ENCODE peak calls at places on chromosomes 7 and 10, in seven cellular contexts. L is body of pancreas, N is hepatocyte, I is AG09309, D is right lobe of liver, V is fibroblast of mammary gland, X is HCT116. O is an unnamed sample.

GRCh38 chr7:57868771-57869483 is 418.9 kb downstream of the ZNF716 start:
- DNase-seq in L (no peak), N (peak), I (no peak), D (peak), V (no peak), X (no peak), O (no peak)

GRCh38 chr10:21069278-21069677 is 172.2 kb upstream of the NEBL start:
- DNase-seq in L (no peak), N (no peak), I (no peak), D (no peak), V (no peak), X (no peak), O (no peak)

GRCh38 chr7:20542594-20542993 is 72.9 kb upstream of the ABCB5 start:
- DNase-seq in L (peak), N (peak), I (no peak), D (no peak), V (peak), X (no peak), O (no peak)

GRCh38 chr7:43570688-43571365 is 12.1 kb upstream of the STK17A start:
- DNase-seq in L (no peak), N (no peak), I (no peak), D (no peak), V (peak), X (no peak), O (no peak)

GRCh38 chr7:8212638-8213037 is 49.3 kb downstream of the ICA1 start:
- DNase-seq in L (no peak), N (no peak), I (no peak), D (peak), V (no peak), X (no peak), O (no peak)

GRCh38 chr10:86247588-86247987 is 119.0 kb downstream of the GRID1 start:
- DNase-seq in L (no peak), N (no peak), I (no peak), D (no peak), V (no peak), X (no peak), O (no peak)

GRCh38 chr10:34647157-34647556 is 167.9 kb downstream of the PARD3 start:
- DNase-seq in L (no peak), N (no peak), I (no peak), D (no peak), V (no peak), X (no peak), O (no peak)

GRCh38 chr10:10722422-10722821 is 295.2 kb upstream of the CELF2 start:
- DNase-seq in L (no peak), N (no peak), I (peak), D (no peak), V (peak), X (no peak), O (peak)

GRCh38 chr10:133117688-133118071 is 30.0 kb downstream of the ADGRA1 start:
- DNase-seq in L (no peak), N (no peak), I (no peak), D (no peak), V (no peak), X (no peak), O (no peak)

GRCh38 chr7:120583835-120584586 is 273.9 kb downstream of the TSPAN12 start:
- DNase-seq in L (no peak), N (no peak), I (no peak), D (no peak), V (peak), X (peak), O (no peak)

GRCh38 chr10:113007821-113008220 is 57.8 kb downstream of the TCF7L2 start:
- DNase-seq in L (no peak), N (no peak), I (no peak), D (no peak), V (no peak), X (no peak), O (no peak)

GRCh38 chr10:43216931-43217562 is 49.8 kb downstream of the RASGEF1A start:
- DNase-seq in L (no peak), N (no peak), I (no peak), D (peak), V (no peak), X (no peak), O (no peak)

GRCh38 chr10:33749042-33749441 is 414.6 kb upstream of the NRP1 start:
- DNase-seq in L (no peak), N (peak), I (no peak), D (no peak), V (no peak), X (no peak), O (no peak)

GRCh38 chr10:117545141-117546019 is 2.8 kb downstream of the EMX2 start:
- DNase-seq in L (no peak), N (no peak), I (no peak), D (no peak), V (no peak), X (no peak), O (no peak)

GRCh38 chr10:100346351-100346764 is 675 bp upstream of the SCD start:
- DNase-seq in L (peak), N (peak), I (no peak), D (peak), V (peak), X (peak), O (peak)

GRCh38 chr7:41582116-41582515 is 120.8 kb downstream of the INHBA start:
- DNase-seq in L (no peak), N (no peak), I (no peak), D (no peak), V (no peak), X (no peak), O (no peak)

GRCh38 chr7:44547536-44548221 is 6.5 kb upstream of the NPC1L1 start:
- DNase-seq in L (no peak), N (no peak), I (no peak), D (no peak), V (no peak), X (no peak), O (no peak)

GRCh38 chr7:128115821-128116723 is 84.8 kb upstream of the LRRC4 start:
- DNase-seq in L (no peak), N (no peak), I (no peak), D (no peak), V (no peak), X (no peak), O (no peak)

GRCh38 chr7:157690058-157690832 is 353.4 kb downstream of the DNAJB6 start:
- DNase-seq in L (no peak), N (no peak), I (no peak), D (no peak), V (peak), X (no peak), O (no peak)
- TF ChIP-seq CTCF in L (no peak), N (no peak), I (no peak), D (no peak), V (no peak), X (no peak), O (no peak)

GRCh38 chr7:108611268-108611667 is 41.6 kb downstream of the DNAJB9 start:
- DNase-seq in L (no peak), N (no peak), I (no peak), D (no peak), V (no peak), X (no peak), O (no peak)

GRCh38 chr7:108609643-108610042 is 40.0 kb downstream of the DNAJB9 start:
- DNase-seq in L (no peak), N (no peak), I (no peak), D (no peak), V (no peak), X (no peak), O (no peak)

GRCh38 chr7:108613949-108614381 is 44.3 kb downstream of the DNAJB9 start:
- DNase-seq in L (peak), N (peak), I (no peak), D (no peak), V (no peak), X (no peak), O (no peak)

GRCh38 chr7:108614903-108615302 is 45.2 kb downstream of the DNAJB9 start:
- DNase-seq in L (no peak), N (no peak), I (no peak), D (no peak), V (no peak), X (no peak), O (no peak)

DNA sequence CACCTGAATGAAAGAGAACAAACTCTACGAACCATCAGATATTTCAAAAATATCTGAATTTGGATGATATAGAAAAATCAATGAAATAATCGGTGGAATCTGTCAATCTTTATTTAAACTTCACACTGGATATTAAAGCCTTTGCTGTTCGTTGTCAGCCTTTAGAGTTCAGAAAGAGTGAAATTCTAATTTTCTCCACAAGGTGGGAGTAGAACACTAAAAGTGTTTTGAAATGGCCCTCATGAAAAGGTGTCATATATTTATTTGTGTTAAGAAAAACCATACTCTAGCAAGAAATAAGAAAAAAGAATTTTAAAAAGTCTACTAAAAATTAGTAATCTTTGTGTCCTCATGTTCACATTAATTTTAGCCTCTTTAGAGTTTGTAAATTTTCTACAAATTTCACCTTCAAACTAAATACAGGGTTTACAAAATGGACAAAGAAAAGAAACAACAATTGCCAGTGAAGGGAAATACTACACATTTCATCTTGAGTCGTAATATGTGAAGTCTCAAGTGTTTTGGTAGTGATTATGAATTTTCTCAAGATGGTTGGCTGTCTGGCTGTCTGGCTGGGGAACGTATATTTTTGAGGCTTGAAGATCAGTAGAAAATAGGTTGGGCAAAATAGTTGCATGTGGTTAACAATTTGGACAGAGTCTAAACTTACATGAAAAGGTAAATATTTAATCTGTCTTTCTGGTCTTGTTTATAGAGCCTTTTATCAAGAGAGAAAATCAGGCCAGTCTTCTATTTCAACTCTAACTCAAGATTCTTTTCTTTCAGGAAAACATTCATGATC is 43.7 kb downstream of the DNAJB9 start:
- DNase-seq in L (no peak), N (peak), I (peak), D (no peak), V (peak), X (peak), O (no peak)
- TF ChIP-seq CTCF in L (peak), N (peak), I (peak), D (peak), V (peak), X (peak), O (peak)

DNA sequence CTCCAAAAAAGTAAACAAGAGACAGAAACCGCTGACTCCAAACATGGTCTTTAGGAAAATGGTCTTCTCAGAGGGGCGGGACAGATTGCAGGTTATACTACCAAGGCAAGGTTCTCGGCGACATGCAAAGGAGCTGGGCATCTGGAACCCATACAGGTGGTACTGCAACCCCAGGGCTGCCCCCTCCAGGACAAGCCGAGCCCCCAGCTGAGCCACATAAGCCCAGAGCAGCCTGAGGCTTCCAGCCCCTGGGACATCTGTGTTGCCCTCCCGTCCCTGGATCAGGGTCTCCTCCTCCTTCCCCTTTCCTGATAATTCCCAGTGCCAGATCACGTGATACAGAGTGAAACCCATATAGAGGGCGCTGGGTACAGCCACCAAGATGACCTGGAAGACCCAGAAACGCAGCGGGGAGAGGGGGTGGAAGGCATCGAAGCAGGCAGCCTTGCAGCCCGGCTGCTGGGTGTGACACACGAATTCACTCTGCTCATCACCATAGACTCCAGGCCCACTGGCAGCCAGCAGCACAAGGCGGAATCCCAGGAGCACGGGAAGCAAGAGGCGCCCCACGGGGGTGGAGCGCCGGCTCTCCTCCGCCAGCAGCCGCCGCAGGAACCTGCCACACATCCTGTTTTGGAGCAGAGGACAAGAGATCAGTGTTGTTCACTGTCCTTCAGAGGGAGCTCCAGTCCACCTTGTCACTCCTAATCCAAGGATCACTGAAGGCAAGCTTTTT is at the start of gene GJC3:
- DNase-seq in L (peak), N (peak), I (no peak), D (peak), V (peak), X (peak), O (no peak)
- TF ChIP-seq CTCF in L (no peak), N (peak), I (peak), D (peak), V (peak), X (peak), O (peak)

DNA sequence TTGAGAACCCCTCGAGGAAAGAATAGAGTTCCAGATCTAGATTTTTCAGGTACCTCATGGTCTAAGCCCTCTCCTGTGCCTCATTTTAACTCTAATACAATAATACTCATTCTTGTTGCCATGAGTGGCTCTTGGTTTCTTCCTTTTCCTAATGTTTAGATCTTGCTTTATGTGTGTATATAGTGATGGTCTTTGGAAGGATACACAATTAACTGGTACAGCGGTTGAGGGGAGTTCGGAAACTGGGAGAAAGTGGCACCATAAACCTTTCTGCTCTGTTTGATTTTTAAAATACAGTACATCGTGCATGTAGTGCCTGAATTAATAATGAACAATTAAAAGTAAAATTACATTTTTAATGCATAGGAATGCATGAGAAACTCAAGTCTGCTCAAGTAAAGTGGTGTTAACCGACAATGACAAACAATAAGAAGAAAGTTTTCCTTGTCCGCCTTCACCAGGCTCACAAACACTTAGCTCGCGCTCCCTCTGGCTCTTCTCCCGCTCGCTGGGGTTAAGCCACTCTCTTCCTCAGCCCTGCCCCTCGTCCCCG is 386 bp upstream of the EIF4EBP2 start:
- DNase-seq in L (no peak), N (no peak), I (no peak), D (no peak), V (no peak), X (no peak), O (no peak)
- TF ChIP-seq CTCF in L (no peak), N (no peak), I (no peak), D (no peak), V (no peak), X (no peak), O (no peak)

DNA sequence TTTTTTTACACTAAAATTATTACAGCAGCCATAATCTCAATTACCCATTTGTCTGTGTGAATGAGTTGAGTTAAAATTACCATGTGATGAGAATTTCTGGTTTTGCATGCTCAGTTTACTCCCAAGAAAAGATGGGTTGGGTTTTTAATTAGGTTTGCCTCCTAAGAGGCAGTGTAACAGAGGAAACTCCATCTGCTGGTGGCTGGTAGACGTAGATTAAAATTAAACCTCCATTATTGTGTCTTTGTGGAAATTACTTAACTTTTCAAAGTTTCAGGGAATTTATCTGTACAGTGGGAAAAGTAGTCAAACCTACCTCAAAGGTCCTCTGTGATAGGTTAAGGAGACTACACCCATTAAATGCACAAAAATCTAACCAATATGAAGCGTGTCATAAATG is 954.2 kb downstream of the PCDH15 start:
- DNase-seq in L (no peak), N (no peak), I (no peak), D (no peak), V (no peak), X (no peak), O (no peak)
- TF ChIP-seq CTCF in L (no peak), N (no peak), I (no peak), D (no peak), V (no peak), X (no peak), O (no peak)

GRCh38 chr7:117402109-117402508 is 25.2 kb downstream of the ASZ1 start:
- DNase-seq in L (peak), N (no peak), I (no peak), D (no peak), V (no peak), X (no peak), O (no peak)

GRCh38 chr7:117401293-117402002 is 25.8 kb downstream of the ASZ1 start:
- DNase-seq in L (no peak), N (no peak), I (no peak), D (no peak), V (no peak), X (no peak), O (no peak)

GRCh38 chr7:117395743-117396142 is 31.6 kb downstream of the ASZ1 start:
- DNase-seq in L (no peak), N (no peak), I (no peak), D (no peak), V (no peak), X (no peak), O (no peak)

GRCh38 chr7:117403737-117404136 is 23.6 kb downstream of the ASZ1 start:
- DNase-seq in L (no peak), N (no peak), I (no peak), D (no peak), V (no peak), X (no peak), O (no peak)

DNA sequence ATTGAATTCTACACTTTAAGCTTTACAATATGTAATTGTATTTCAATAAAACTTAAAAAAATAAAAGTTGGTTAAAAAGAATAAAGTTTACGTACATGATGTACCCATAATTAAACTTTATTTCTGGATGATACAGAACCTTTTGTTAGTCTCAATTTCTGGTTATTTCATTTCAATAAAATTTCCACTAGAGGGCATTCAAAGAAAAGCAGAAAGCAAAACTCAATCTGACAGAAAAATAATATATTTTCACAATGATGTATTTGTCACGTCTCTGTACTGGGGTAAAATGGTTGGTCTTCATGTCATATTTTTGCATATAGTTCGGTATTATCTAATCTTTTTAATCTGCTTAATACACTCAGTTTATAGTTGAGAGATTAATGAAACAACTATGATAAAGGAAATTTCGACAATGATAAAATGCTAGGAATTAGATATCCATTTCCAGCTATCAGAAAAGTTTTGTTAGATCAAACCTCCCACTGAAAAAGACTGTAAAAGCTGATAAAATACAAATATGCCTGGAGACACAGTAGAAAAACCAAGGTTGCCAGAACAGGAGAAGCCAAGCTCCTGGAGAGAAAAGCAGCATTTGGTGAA is 27.4 kb downstream of the ASZ1 start:
- DNase-seq in L (no peak), N (no peak), I (no peak), D (no peak), V (no peak), X (no peak), O (no peak)
- TF ChIP-seq CTCF in L (peak), N (peak), I (peak), D (peak), V (peak), X (peak), O (peak)

GRCh38 chr7:138606251-138606650 is 94.9 kb downstream of the SVOPL start:
- DNase-seq in L (no peak), N (no peak), I (no peak), D (no peak), V (no peak), X (no peak), O (no peak)

GRCh38 chr7:138607216-138608126 is 93.7 kb downstream of the SVOPL start:
- DNase-seq in L (no peak), N (no peak), I (no peak), D (no peak), V (no peak), X (no peak), O (no peak)

GRCh38 chr7:138602456-138602855 is 98.7 kb downstream of the SVOPL start:
- DNase-seq in L (no peak), N (no peak), I (no peak), D (no peak), V (no peak), X (no peak), O (no peak)

GRCh38 chr7:138608292-138608691 is 92.9 kb downstream of the SVOPL start:
- DNase-seq in L (peak), N (no peak), I (no peak), D (no peak), V (peak), X (no peak), O (no peak)

GRCh38 chr7:138603549-138604324 is 97.4 kb downstream of the SVOPL start:
- DNase-seq in L (no peak), N (no peak), I (no peak), D (no peak), V (peak), X (no peak), O (no peak)
- TF ChIP-seq CTCF in L (no peak), N (no peak), I (no peak), D (no peak), V (no peak), X (no peak), O (no peak)

GRCh38 chr7:105141068-105141467 is 127.1 kb downstream of the KMT2E start:
- DNase-seq in L (no peak), N (peak), I (peak), D (no peak), V (peak), X (peak), O (peak)
- TF ChIP-seq CTCF in L (no peak), N (peak), I (peak), D (peak), V (peak), X (peak), O (peak)

GRCh38 chr7:89247207-89247606 is 451.7 kb upstream of the TEX47 start:
- DNase-seq in L (no peak), N (no peak), I (no peak), D (no peak), V (no peak), X (no peak), O (no peak)
- TF ChIP-seq CTCF in L (no peak), N (no peak), I (no peak), D (no peak), V (no peak), X (no peak), O (no peak)

GRCh38 chr7:1811850-1812692 is 142.0 kb downstream of the ELFN1 start:
- DNase-seq in L (no peak), N (peak), I (no peak), D (peak), V (no peak), X (no peak), O (no peak)
- TF ChIP-seq CTCF in L (peak), N (peak), I (peak), D (peak), V (peak), X (peak), O (peak)

O was measured in AG09319.